ENCODE peak calls at places on chromosomes 7 and 10, in six cellular contexts. One of them, this sample, is unnamed.

GRCh38 chr10:80187465-80188409 is 17.6 kb downstream of the ANXA11 start:
- DNase-seq in HCT116: no peak
- DNase-seq in GM10248: peak; percentile 80
- DNase-seq in Peyer's patch: peak; percentile 91
- DNase-seq in dorsolateral prefrontal cortex: no peak
- DNase-seq in RWPE1: no peak
- DNase-seq in this sample: peak; percentile 95

GRCh38 chr10:100006241-100006886 is 3.4 kb downstream of the DNMBP start:
- DNase-seq in HCT116: peak; percentile 96
- DNase-seq in GM10248: peak; percentile 51
- DNase-seq in Peyer's patch: no peak
- DNase-seq in dorsolateral prefrontal cortex: no peak
- DNase-seq in RWPE1: peak; percentile 91
- DNase-seq in this sample: no peak

GRCh38 chr7:45384499-45384898 is 189.7 kb upstream of the ADCY1 start:
- DNase-seq in HCT116: no peak
- DNase-seq in GM10248: no peak
- DNase-seq in Peyer's patch: no peak
- DNase-seq in dorsolateral prefrontal cortex: no peak
- DNase-seq in RWPE1: no peak
- DNase-seq in this sample: no peak

GRCh38 chr10:14879055-14879800 is 562 bp downstream of the SUV39H2 start:
- DNase-seq in HCT116: no peak
- DNase-seq in GM10248: no peak
- DNase-seq in Peyer's patch: no peak
- DNase-seq in dorsolateral prefrontal cortex: no peak
- DNase-seq in RWPE1: peak; percentile 26
- DNase-seq in this sample: peak; percentile 3

GRCh38 chr7:136303162-136303561 is 326.0 kb upstream of the MTPN start:
- DNase-seq in HCT116: no peak
- DNase-seq in GM10248: no peak
- DNase-seq in Peyer's patch: no peak
- DNase-seq in dorsolateral prefrontal cortex: no peak
- DNase-seq in RWPE1: no peak
- DNase-seq in this sample: peak; percentile 14

GRCh38 chr10:98041352-98042043 is 11.1 kb upstream of the CRTAC1 start:
- DNase-seq in HCT116: peak; percentile 61
- DNase-seq in GM10248: peak; percentile 57
- DNase-seq in Peyer's patch: peak; percentile 74
- DNase-seq in dorsolateral prefrontal cortex: peak; percentile 82
- DNase-seq in RWPE1: peak; percentile 69
- DNase-seq in this sample: no peak

GRCh38 chr7:73811760-73812168 is 19.0 kb upstream of the CLDN4 start:
- DNase-seq in HCT116: no peak
- DNase-seq in GM10248: peak; percentile 76
- DNase-seq in Peyer's patch: peak; percentile 87
- DNase-seq in dorsolateral prefrontal cortex: peak; percentile 34
- DNase-seq in RWPE1: no peak
- DNase-seq in this sample: peak; percentile 26

GRCh38 chr7:44536090-44536489 is 5.0 kb downstream of the NPC1L1 start:
- DNase-seq in HCT116: no peak
- DNase-seq in GM10248: peak; percentile 8
- DNase-seq in Peyer's patch: no peak
- DNase-seq in dorsolateral prefrontal cortex: no peak
- DNase-seq in RWPE1: no peak
- DNase-seq in this sample: no peak

GRCh38 chr7:21911341-21911875 is 34.3 kb downstream of the CDCA7L start:
- DNase-seq in HCT116: no peak
- DNase-seq in GM10248: no peak
- DNase-seq in Peyer's patch: no peak
- DNase-seq in dorsolateral prefrontal cortex: no peak
- DNase-seq in RWPE1: no peak
- DNase-seq in this sample: no peak

GRCh38 chr10:47336387-47337134 is 11.6 kb upstream of the RBP3 start:
- DNase-seq in HCT116: no peak
- DNase-seq in GM10248: no peak
- DNase-seq in Peyer's patch: no peak
- DNase-seq in dorsolateral prefrontal cortex: peak; percentile 25
- DNase-seq in RWPE1: no peak
- DNase-seq in this sample: no peak

GRCh38 chr7:144941127-144941526 is 105.3 kb upstream of the TPK1 start:
- DNase-seq in HCT116: no peak
- DNase-seq in GM10248: no peak
- DNase-seq in Peyer's patch: no peak
- DNase-seq in dorsolateral prefrontal cortex: no peak
- DNase-seq in RWPE1: no peak
- DNase-seq in this sample: no peak

GRCh38 chr10:125448596-125448995 is 234.4 kb downstream of the TEX36 start:
- DNase-seq in HCT116: peak; percentile 62
- DNase-seq in GM10248: no peak
- DNase-seq in Peyer's patch: no peak
- DNase-seq in dorsolateral prefrontal cortex: no peak
- DNase-seq in RWPE1: peak; percentile 17
- DNase-seq in this sample: no peak

GRCh38 chr7:19060870-19061269 is 56.6 kb downstream of the TWIST1 start:
- DNase-seq in HCT116: no peak
- DNase-seq in GM10248: no peak
- DNase-seq in Peyer's patch: no peak
- DNase-seq in dorsolateral prefrontal cortex: no peak
- DNase-seq in RWPE1: peak; percentile 12
- DNase-seq in this sample: no peak

GRCh38 chr7:13821152-13821787 is 168.2 kb downstream of the ETV1 start:
- DNase-seq in HCT116: no peak
- DNase-seq in GM10248: no peak
- DNase-seq in Peyer's patch: no peak
- DNase-seq in dorsolateral prefrontal cortex: no peak
- DNase-seq in RWPE1: no peak
- DNase-seq in this sample: no peak

GRCh38 chr10:132443605-132443997 is 46.6 kb downstream of the PWWP2B start:
- DNase-seq in HCT116: no peak
- DNase-seq in GM10248: peak; percentile 67
- DNase-seq in Peyer's patch: peak; percentile 83
- DNase-seq in dorsolateral prefrontal cortex: no peak
- DNase-seq in RWPE1: no peak
- DNase-seq in this sample: peak; percentile 84

GRCh38 chr10:78045237-78045636 is 11.6 kb downstream of the RPS24 start:
- DNase-seq in HCT116: no peak
- DNase-seq in GM10248: peak; percentile 69
- DNase-seq in Peyer's patch: peak; percentile 59
- DNase-seq in dorsolateral prefrontal cortex: no peak
- DNase-seq in RWPE1: no peak
- DNase-seq in this sample: peak; percentile 56

GRCh38 chr7:101669307-101669706 is 40.2 kb upstream of the MYL10 start:
- DNase-seq in HCT116: no peak
- DNase-seq in GM10248: no peak
- DNase-seq in Peyer's patch: no peak
- DNase-seq in dorsolateral prefrontal cortex: no peak
- DNase-seq in RWPE1: no peak
- DNase-seq in this sample: no peak

GRCh38 chr10:103922659-103923058 is 4.7 kb upstream of the STN1 start:
- DNase-seq in HCT116: no peak
- DNase-seq in GM10248: no peak
- DNase-seq in Peyer's patch: no peak
- DNase-seq in dorsolateral prefrontal cortex: no peak
- DNase-seq in RWPE1: no peak
- DNase-seq in this sample: no peak

GRCh38 chr7:97179454-97180104 is 62.1 kb downstream of the SDHAF3 start:
- DNase-seq in HCT116: peak; percentile 29
- DNase-seq in GM10248: peak; percentile 60
- DNase-seq in Peyer's patch: peak; percentile 69
- DNase-seq in dorsolateral prefrontal cortex: no peak
- DNase-seq in RWPE1: peak; percentile 73
- DNase-seq in this sample: peak; percentile 55

GRCh38 chr7:44131173-44132009 is 8.0 kb upstream of the POLD2 start:
- DNase-seq in HCT116: no peak
- DNase-seq in GM10248: no peak
- DNase-seq in Peyer's patch: no peak
- DNase-seq in dorsolateral prefrontal cortex: no peak
- DNase-seq in RWPE1: peak; percentile 23
- DNase-seq in this sample: no peak

GRCh38 chr10:106401161-106401560 is 763.3 kb downstream of the SORCS1 start:
- DNase-seq in HCT116: no peak
- DNase-seq in GM10248: no peak
- DNase-seq in Peyer's patch: no peak
- DNase-seq in dorsolateral prefrontal cortex: no peak
- DNase-seq in RWPE1: peak; percentile 41
- DNase-seq in this sample: no peak

GRCh38 chr10:17115683-17116082 is 13.9 kb downstream of the CUBN start:
- DNase-seq in HCT116: peak; percentile 18
- DNase-seq in GM10248: no peak
- DNase-seq in Peyer's patch: peak; percentile 64
- DNase-seq in dorsolateral prefrontal cortex: no peak
- DNase-seq in RWPE1: peak; percentile 44
- DNase-seq in this sample: no peak
- TF ChIP-seq CTCF in HCT116: no peak
- TF ChIP-seq CTCF in GM10248: no peak
- TF ChIP-seq CTCF in Peyer's patch: peak; percentile 67
- TF ChIP-seq CTCF in dorsolateral prefrontal cortex: no peak
- TF ChIP-seq CTCF in RWPE1: no peak
- TF ChIP-seq CTCF in this sample: no peak

DNA sequence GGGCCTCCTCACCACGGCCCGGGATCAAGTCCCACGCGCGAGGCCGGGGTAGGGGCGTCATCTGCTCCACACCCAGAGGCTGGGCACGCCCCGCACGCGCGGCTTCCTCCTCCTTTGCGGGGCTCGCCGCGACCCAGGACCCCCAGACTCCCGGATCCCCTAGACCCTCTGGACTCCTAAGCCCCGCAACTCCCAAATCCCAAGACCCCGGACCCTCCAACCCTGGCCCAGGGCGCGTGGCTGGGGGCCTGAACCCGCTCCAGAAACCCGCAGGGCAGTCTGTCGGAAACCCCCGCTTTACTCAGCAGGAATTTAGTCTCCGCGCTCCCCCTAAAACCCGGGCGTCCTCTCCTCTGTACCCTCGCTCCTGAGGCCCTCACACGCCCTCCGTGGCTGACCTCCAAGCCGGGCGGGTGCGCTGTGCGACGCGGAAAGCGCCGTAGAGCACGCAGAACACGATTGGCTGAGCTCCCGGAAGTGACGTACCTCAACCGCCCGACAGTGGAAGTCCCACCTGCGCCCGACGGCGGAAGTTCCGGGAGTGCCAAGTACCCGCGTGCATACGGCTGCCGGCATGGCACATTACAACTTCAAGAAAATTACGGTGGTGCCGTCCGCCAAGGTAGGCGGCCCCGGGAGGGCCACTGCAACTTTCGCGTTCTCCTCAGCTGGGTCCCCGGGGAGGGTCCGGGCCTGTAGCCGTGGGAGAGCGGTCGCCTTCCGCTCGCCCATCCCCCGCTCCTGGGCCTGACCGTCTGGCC is at the start of gene GTPBP4:
- DNase-seq in HCT116: peak; percentile 94
- DNase-seq in GM10248: peak; percentile 100
- DNase-seq in Peyer's patch: peak; percentile 99
- DNase-seq in dorsolateral prefrontal cortex: peak; percentile 97
- DNase-seq in RWPE1: peak; percentile 97
- DNase-seq in this sample: peak; percentile 86
- TF ChIP-seq CTCF in HCT116: peak; percentile 27
- TF ChIP-seq CTCF in GM10248: peak; percentile 86
- TF ChIP-seq CTCF in Peyer's patch: no peak
- TF ChIP-seq CTCF in dorsolateral prefrontal cortex: peak; percentile 50
- TF ChIP-seq CTCF in RWPE1: peak; percentile 59
- TF ChIP-seq CTCF in this sample: no peak

DNA sequence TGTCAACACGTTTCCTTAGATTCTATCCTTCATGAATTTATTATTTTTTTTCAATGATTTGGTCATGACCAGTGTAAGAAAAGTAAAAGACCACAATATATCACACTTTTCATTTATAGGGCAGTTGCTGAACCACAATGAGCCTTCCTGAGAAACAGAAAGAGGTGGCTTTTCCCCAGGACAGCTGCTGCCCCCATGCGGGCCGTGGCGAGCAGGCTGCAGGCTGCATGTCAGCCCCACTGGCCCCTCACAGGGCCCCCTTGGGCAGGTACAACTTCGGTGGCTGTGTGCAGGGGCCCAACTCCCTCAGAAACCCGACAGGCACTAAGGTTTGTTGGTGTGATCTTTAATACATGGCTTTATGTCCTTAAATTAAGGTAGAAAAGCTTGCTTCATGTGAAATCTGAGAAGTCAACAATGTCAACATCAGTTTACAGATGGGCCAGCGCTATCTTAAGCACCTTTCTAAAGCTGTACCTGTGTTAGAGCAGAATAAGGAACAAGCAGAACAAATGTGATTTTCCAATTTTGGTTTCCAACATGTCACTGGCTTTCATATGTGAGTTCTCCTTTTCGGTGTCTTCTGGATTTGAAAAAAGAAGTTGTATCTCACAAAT is 10.6 kb downstream of the BEND7 start:
- DNase-seq in HCT116: no peak
- DNase-seq in GM10248: peak; percentile 53
- DNase-seq in Peyer's patch: no peak
- DNase-seq in dorsolateral prefrontal cortex: no peak
- DNase-seq in RWPE1: no peak
- DNase-seq in this sample: no peak
- TF ChIP-seq CTCF in HCT116: no peak
- TF ChIP-seq CTCF in GM10248: peak; percentile 46
- TF ChIP-seq CTCF in Peyer's patch: no peak
- TF ChIP-seq CTCF in dorsolateral prefrontal cortex: no peak
- TF ChIP-seq CTCF in RWPE1: peak; percentile 28
- TF ChIP-seq CTCF in this sample: no peak

GRCh38 chr7:142359694-142360279 is 101.9 kb upstream of the PRSS58 start:
- DNase-seq in HCT116: no peak
- DNase-seq in GM10248: no peak
- DNase-seq in Peyer's patch: no peak
- DNase-seq in dorsolateral prefrontal cortex: no peak
- DNase-seq in RWPE1: no peak
- DNase-seq in this sample: no peak

GRCh38 chr7:142355328-142355727 is 97.5 kb upstream of the PRSS58 start:
- DNase-seq in HCT116: no peak
- DNase-seq in GM10248: no peak
- DNase-seq in Peyer's patch: no peak
- DNase-seq in dorsolateral prefrontal cortex: no peak
- DNase-seq in RWPE1: no peak
- DNase-seq in this sample: no peak

GRCh38 chr7:142362349-142362748 is 104.5 kb upstream of the PRSS58 start:
- DNase-seq in HCT116: no peak
- DNase-seq in GM10248: no peak
- DNase-seq in Peyer's patch: no peak
- DNase-seq in dorsolateral prefrontal cortex: no peak
- DNase-seq in RWPE1: no peak
- DNase-seq in this sample: no peak

GRCh38 chr7:142356166-142356565 is 98.3 kb upstream of the PRSS58 start:
- DNase-seq in HCT116: no peak
- DNase-seq in GM10248: no peak
- DNase-seq in Peyer's patch: no peak
- DNase-seq in dorsolateral prefrontal cortex: no peak
- DNase-seq in RWPE1: no peak
- DNase-seq in this sample: no peak

DNA sequence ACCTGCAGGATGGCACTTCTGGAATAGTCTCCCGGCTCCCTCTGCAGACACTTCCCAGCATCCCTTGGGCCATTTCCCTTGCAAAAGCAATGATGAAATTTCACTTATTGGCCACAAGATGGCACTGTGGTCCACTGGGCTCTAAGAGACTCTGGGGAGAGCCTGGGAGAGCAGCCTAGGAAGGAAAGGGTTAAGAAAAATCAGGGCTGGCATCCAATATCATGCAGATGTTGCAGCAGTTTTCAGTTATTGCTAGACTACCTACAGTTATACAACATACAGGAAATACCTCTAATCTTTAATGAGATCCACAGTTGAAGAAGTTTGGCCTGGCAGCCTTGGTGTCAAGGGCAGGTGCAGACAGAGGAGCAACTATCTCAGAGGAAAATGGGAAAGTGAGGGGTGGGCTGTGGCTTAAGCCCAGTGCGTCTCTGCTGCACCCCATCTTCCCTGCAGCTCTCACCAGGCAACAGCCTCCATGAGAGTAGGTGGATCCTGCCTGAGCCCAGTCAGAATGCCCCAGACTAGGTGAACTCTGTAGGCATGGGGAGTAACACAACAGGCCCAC is 100.2 kb upstream of the PRSS58 start:
- DNase-seq in HCT116: peak; percentile 73
- DNase-seq in GM10248: peak; percentile 59
- DNase-seq in Peyer's patch: peak; percentile 58
- DNase-seq in dorsolateral prefrontal cortex: no peak
- DNase-seq in RWPE1: peak; percentile 36
- DNase-seq in this sample: peak; percentile 44
- TF ChIP-seq CTCF in HCT116: peak; percentile 83
- TF ChIP-seq CTCF in GM10248: peak; percentile 84
- TF ChIP-seq CTCF in Peyer's patch: peak; percentile 47
- TF ChIP-seq CTCF in dorsolateral prefrontal cortex: peak; percentile 66
- TF ChIP-seq CTCF in RWPE1: peak; percentile 84
- TF ChIP-seq CTCF in this sample: peak; percentile 46